ENCODE peak calls at places on chromosomes 3 and 15, in ten cellular contexts. V is cardiac fibroblast; F is GM20000; A is epithelial cell of esophagus; T is activated CD8-positive, alpha-beta memory T cell treated with anti-CD3 and anti-CD28 coated beads for 1 hour; E is HTR-8/SVneo; P is activated T-helper 1 cell treated with anti-CD3 and anti-CD28 coated beads, Interleukin-2, amount 50 U/mL, for 16 hours; C is nephron progenitor cell; R is fibroblast of the conjunctiva; Z is aorta. L is an unnamed sample.

GRCh38 chr15:31977138-31977537 is 53.2 kb upstream of the CHRNA7 start:
- DNase-seq in V (no peak), F (no peak), A (no peak), T (no peak), E (no peak), P (no peak), C (no peak), R (no peak), Z (no peak), L (no peak)

GRCh38 chr3:130604806-130605205 is 87.8 kb downstream of the COL6A6 start:
- DNase-seq in V (no peak), F (no peak), A (no peak), T (no peak), E (no peak), P (no peak), C (no peak), R (no peak), Z (no peak), L (no peak)

GRCh38 chr3:141353652-141354495 is 14.4 kb upstream of the ZBTB38 start:
- DNase-seq in V (no peak), F (no peak), A (peak), T (no peak), E (no peak), P (no peak), C (no peak), R (no peak), Z (no peak), L (no peak)

GRCh38 chr15:66780172-66780972 is 78.3 kb downstream of the SMAD6 start:
- DNase-seq in V (peak), F (no peak), A (peak), T (no peak), E (peak), P (no peak), C (no peak), R (no peak), Z (peak), L (no peak)

GRCh38 chr3:66336358-66336766 is 115.6 kb downstream of the SLC25A26 start:
- DNase-seq in V (peak), F (no peak), A (no peak), T (no peak), E (no peak), P (no peak), C (no peak), R (no peak), Z (no peak), L (no peak)

GRCh38 chr3:153158184-153158583 is 3.8 kb upstream of the RAP2B start:
- DNase-seq in V (no peak), F (no peak), A (no peak), T (no peak), E (no peak), P (no peak), C (no peak), R (no peak), Z (no peak), L (no peak)

GRCh38 chr3:58487140-58487886 is 4.6 kb upstream of the KCTD6 start:
- DNase-seq in V (peak), F (no peak), A (peak), T (no peak), E (peak), P (no peak), C (no peak), R (no peak), Z (peak), L (no peak)

GRCh38 chr3:138461246-138461645 is 26.8 kb downstream of the ESYT3 start:
- DNase-seq in V (no peak), F (no peak), A (no peak), T (no peak), E (no peak), P (no peak), C (no peak), R (no peak), Z (peak), L (no peak)